ENCODE peak calls at places on chromosomes 11 and 22, in seven cellular contexts. R is mesendoderm, C is tibial nerve, Y is fibroblast of mammary gland, X is A172, I is astrocyte of the cerebellum, Z is epithelial cell of prostate. V is an unnamed sample.
A peak's percentile ranks its signal among the peaks of the same experiment; 100 is the strongest.

GRCh38 chr11:20127671-20128527 is 32.4 kb downstream of the DBX1 start:
- DNase-seq in R (peak; percentile 81), C (peak; percentile 83), Z (no peak), Y (peak; percentile 64), I (peak; percentile 48), X (peak; percentile 65), V (no peak)

GRCh38 chr11:28887681-28888080 is 779.5 kb downstream of the METTL15 start:
- DNase-seq in C (no peak), Y (no peak), I (no peak), X (peak; percentile 2), R (no peak), Z (no peak), V (no peak)

GRCh38 chr22:28670691-28671261 is 8.9 kb downstream of the TTC28 start:
- DNase-seq in R (no peak), Z (no peak), X (no peak), Y (peak; percentile 32), C (no peak), I (no peak), V (peak; percentile 35)

GRCh38 chr11:125285844-125286243 is 121.3 kb downstream of the PKNOX2 start:
- DNase-seq in Y (no peak), I (no peak), Z (no peak), R (no peak), X (no peak), C (no peak), V (no peak)

GRCh38 chr22:37316875-37317371 is 34.6 kb downstream of the CYTH4 start:
- DNase-seq in I (peak; percentile 80), X (peak; percentile 82), C (peak; percentile 78), Y (peak; percentile 87), Z (peak; percentile 48), R (peak; percentile 87), V (peak; percentile 61)

GRCh38 chr22:39236321-39237275 is 8.2 kb downstream of the PDGFB start:
- DNase-seq in X (no peak), Z (no peak), I (no peak), R (no peak), Y (no peak), C (peak; percentile 40), V (no peak)

GRCh38 chr11:44861829-44862545 is 88.7 kb downstream of the TP53I11 start:
- DNase-seq in X (peak; percentile 99), I (peak; percentile 98), Y (peak; percentile 97), C (peak; percentile 64), Z (peak; percentile 87), R (peak; percentile 99), V (peak; percentile 95)

GRCh38 chr11:74669311-74670160 is 61.7 kb downstream of the CHRDL2 start:
- DNase-seq in R (no peak), Y (no peak), C (no peak), X (no peak), I (no peak), Z (no peak), V (no peak)

GRCh38 chr22:37725551-37726239 is 28.8 kb downstream of the TRIOBP start:
- DNase-seq in Z (no peak), X (no peak), I (no peak), R (no peak), Y (no peak), C (no peak), V (no peak)

GRCh38 chr11:126687477-126687876 is 313.1 kb downstream of the KIRREL3 start:
- DNase-seq in Z (no peak), R (no peak), Y (no peak), C (no peak), I (no peak), X (no peak), V (no peak)

GRCh38 chr11:72829884-72830533 is 15.8 kb downstream of the ATG16L2 start:
- DNase-seq in Z (no peak), C (no peak), Y (no peak), I (no peak), X (no peak), R (no peak), V (no peak)

V was measured in foreskin keratinocyte.